ENCODE peak calls at places on chromosomes 4 and X, in seven cellular contexts. One of them, this sample, is unnamed.

GRCh38 chr4:74805601-74806000 is 11.3 kb upstream of the BTC start:
- DNase-seq in GM12878: no peak
- DNase-seq in GM12892: no peak
- DNase-seq in H1: no peak
- DNase-seq in HepG2: peak
- DNase-seq in K562: no peak
- DNase-seq in GM12891: no peak
- DNase-seq in this sample: no peak

GRCh38 chr4:38949416-38950051 is 81.9 kb downstream of the FAM114A1 start:
- DNase-seq in GM12892: no peak
- DNase-seq in GM12891: no peak
- DNase-seq in GM12878: no peak
- DNase-seq in HepG2: no peak
- DNase-seq in H1: no peak
- DNase-seq in K562: no peak
- DNase-seq in this sample: no peak

GRCh38 chrX:40003071-40003981 is 94.4 kb downstream of the BCOR start:
- DNase-seq in GM12878: no peak
- DNase-seq in K562: no peak
- DNase-seq in GM12891: no peak
- DNase-seq in HepG2: peak
- DNase-seq in GM12892: no peak
- DNase-seq in H1: no peak
- DNase-seq in this sample: peak

GRCh38 chrX:136711147-136711546 is 63.2 kb downstream of the CD40LG start:
- DNase-seq in H1: no peak
- DNase-seq in GM12891: no peak
- DNase-seq in GM12892: no peak
- DNase-seq in HepG2: no peak
- DNase-seq in GM12878: no peak
- DNase-seq in K562: no peak
- DNase-seq in this sample: peak

GRCh38 chr4:142596595-142596994 is 249.5 kb downstream of the INPP4B start:
- DNase-seq in GM12892: no peak
- DNase-seq in GM12878: no peak
- DNase-seq in HepG2: no peak
- DNase-seq in GM12891: no peak
- DNase-seq in K562: no peak
- DNase-seq in H1: no peak
- DNase-seq in this sample: no peak

GRCh38 chr4:22434895-22435294 is 81.0 kb downstream of the ADGRA3 start:
- DNase-seq in HepG2: peak
- DNase-seq in GM12891: no peak
- DNase-seq in K562: peak
- DNase-seq in GM12878: no peak
- DNase-seq in H1: no peak
- DNase-seq in GM12892: no peak
- DNase-seq in this sample: peak

GRCh38 chrX:10549280-10549679 is 71.1 kb downstream of the MID1 start:
- DNase-seq in H1: no peak
- DNase-seq in K562: no peak
- DNase-seq in GM12878: no peak
- DNase-seq in HepG2: no peak
- DNase-seq in GM12891: no peak
- DNase-seq in GM12892: no peak
- DNase-seq in this sample: peak

GRCh38 chrX:121109986-121110385 is 62.6 kb downstream of the GLUD2 start:
- DNase-seq in GM12892: no peak
- DNase-seq in HepG2: no peak
- DNase-seq in GM12891: no peak
- DNase-seq in K562: no peak
- DNase-seq in GM12878: no peak
- DNase-seq in H1: no peak
- DNase-seq in this sample: no peak

GRCh38 chr4:163611784-163612445 is 117.4 kb downstream of the TMA16 start:
- DNase-seq in GM12892: no peak
- DNase-seq in K562: no peak
- DNase-seq in HepG2: no peak
- DNase-seq in GM12878: no peak
- DNase-seq in GM12891: no peak
- DNase-seq in H1: no peak
- DNase-seq in this sample: no peak

GRCh38 chr4:93828332-93828829 is at the start of gene ATOH1:
- DNase-seq in H1: no peak
- DNase-seq in GM12878: no peak
- DNase-seq in GM12892: no peak
- DNase-seq in K562: no peak
- DNase-seq in HepG2: no peak
- DNase-seq in GM12891: no peak
- DNase-seq in this sample: peak

GRCh38 chr4:93827272-93827947 is 1.1 kb upstream of the ATOH1 start:
- DNase-seq in GM12892: no peak
- DNase-seq in GM12878: no peak
- DNase-seq in HepG2: no peak
- DNase-seq in H1: peak
- DNase-seq in GM12891: no peak
- DNase-seq in K562: no peak
- DNase-seq in this sample: peak

GRCh38 chr4:93830090-93830818 is 1.7 kb downstream of the ATOH1 start:
- DNase-seq in HepG2: no peak
- DNase-seq in GM12891: no peak
- DNase-seq in GM12878: no peak
- DNase-seq in K562: no peak
- DNase-seq in H1: no peak
- DNase-seq in GM12892: no peak
- DNase-seq in this sample: no peak

GRCh38 chr4:93829531-93830089 is 1.1 kb downstream of the ATOH1 start:
- DNase-seq in HepG2: no peak
- DNase-seq in GM12878: no peak
- DNase-seq in GM12892: no peak
- DNase-seq in GM12891: no peak
- DNase-seq in K562: no peak
- DNase-seq in H1: peak
- DNase-seq in this sample: peak

DNA sequence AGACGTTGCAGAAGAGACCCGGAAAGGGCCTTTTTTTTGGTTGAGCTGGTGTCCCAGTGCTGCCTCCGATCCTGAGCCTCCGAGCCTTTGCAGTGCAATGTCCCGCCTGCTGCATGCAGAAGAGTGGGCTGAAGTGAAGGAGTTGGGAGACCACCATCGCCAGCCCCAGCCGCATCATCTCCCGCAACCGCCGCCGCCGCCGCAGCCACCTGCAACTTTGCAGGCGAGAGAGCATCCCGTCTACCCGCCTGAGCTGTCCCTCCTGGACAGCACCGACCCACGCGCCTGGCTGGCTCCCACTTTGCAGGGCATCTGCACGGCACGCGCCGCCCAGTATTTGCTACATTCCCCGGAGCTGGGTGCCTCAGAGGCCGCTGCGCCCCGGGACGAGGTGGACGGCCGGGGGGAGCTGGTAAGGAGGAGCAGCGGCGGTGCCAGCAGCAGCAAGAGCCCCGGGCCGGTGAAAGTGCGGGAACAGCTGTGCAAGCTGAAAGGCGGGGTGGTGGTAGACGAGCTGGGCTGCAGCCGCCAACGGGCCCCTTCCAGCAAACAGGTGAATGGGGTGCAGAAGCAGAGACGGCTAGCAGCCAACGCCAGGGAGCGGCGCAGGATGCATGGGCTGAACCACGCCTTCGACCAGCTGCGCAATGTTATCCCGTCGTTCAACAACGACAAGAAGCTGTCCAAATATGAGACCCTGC is 427 bp downstream of the ATOH1 start:
- DNase-seq in GM12878: no peak
- DNase-seq in K562: no peak
- DNase-seq in HepG2: no peak
- DNase-seq in H1: peak
- DNase-seq in GM12892: no peak
- DNase-seq in GM12891: no peak
- DNase-seq in this sample: peak
- TF ChIP-seq TAF1 in GM12878: no peak
- TF ChIP-seq TAF1 in K562: no peak
- TF ChIP-seq TAF1 in HepG2: no peak
- TF ChIP-seq TAF1 in H1: no peak
- TF ChIP-seq TAF1 in GM12892: no peak
- TF ChIP-seq TAF1 in GM12891: no peak
- TF ChIP-seq TAF1 in this sample: no peak

GRCh38 chrX:153900806-153901752 is 3.4 kb upstream of the AVPR2 start:
- DNase-seq in GM12891: peak
- DNase-seq in K562: peak
- DNase-seq in H1: no peak
- DNase-seq in HepG2: no peak
- DNase-seq in GM12878: peak
- DNase-seq in GM12892: peak
- DNase-seq in this sample: peak
- TF ChIP-seq TAF1 in GM12891: no peak
- TF ChIP-seq TAF1 in K562: no peak
- TF ChIP-seq TAF1 in H1: no peak
- TF ChIP-seq TAF1 in HepG2: no peak
- TF ChIP-seq TAF1 in GM12878: no peak
- TF ChIP-seq TAF1 in GM12892: no peak
- TF ChIP-seq TAF1 in this sample: no peak

DNA sequence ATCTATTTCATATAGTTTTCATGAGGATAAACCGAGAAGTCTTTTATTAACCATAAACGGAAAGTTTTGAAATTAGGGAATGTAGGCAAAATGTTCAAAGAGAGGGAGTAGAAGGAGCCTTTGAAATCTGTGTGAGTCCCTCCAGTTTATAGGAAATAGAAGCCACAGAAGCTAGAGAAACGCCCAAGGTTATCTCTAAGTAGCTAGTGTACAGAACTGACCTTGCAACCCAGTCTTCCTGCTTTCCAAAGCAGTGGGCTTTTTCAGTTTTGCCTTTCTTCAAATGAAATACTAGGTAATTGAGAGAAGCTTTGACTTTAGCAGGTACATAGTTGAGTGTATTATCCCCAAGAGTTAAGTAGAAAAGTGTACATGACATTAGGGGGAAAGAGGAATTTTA is 39.4 kb downstream of the STIM2 start:
- DNase-seq in K562: no peak
- DNase-seq in HepG2: no peak
- DNase-seq in H1: no peak
- DNase-seq in GM12878: no peak
- DNase-seq in GM12892: no peak
- DNase-seq in GM12891: no peak
- DNase-seq in this sample: no peak
- TF ChIP-seq TAF1 in K562: no peak
- TF ChIP-seq TAF1 in HepG2: no peak
- TF ChIP-seq TAF1 in H1: no peak
- TF ChIP-seq TAF1 in GM12878: no peak
- TF ChIP-seq TAF1 in GM12892: no peak
- TF ChIP-seq TAF1 in GM12891: no peak
- TF ChIP-seq TAF1 in this sample: no peak

GRCh38 chrX:14753436-14753835 is 119.4 kb downstream of the FANCB start:
- DNase-seq in GM12892: no peak
- DNase-seq in H1: no peak
- DNase-seq in GM12891: no peak
- DNase-seq in GM12878: no peak
- DNase-seq in K562: no peak
- DNase-seq in HepG2: no peak
- DNase-seq in this sample: no peak
- TF ChIP-seq TAF1 in GM12892: no peak
- TF ChIP-seq TAF1 in H1: no peak
- TF ChIP-seq TAF1 in GM12891: no peak
- TF ChIP-seq TAF1 in GM12878: no peak
- TF ChIP-seq TAF1 in K562: no peak
- TF ChIP-seq TAF1 in HepG2: no peak
- TF ChIP-seq TAF1 in this sample: no peak

This sample was measured in SK-N-SH.